ENCODE peak calls at places on chromosomes 6 and 20, in ten cellular contexts. F is HS-5; A is thoracic aorta; S is left lung; H is AG08396; N is NCI-H524; M is T-helper 9 cell; Z is GM13976; V is activated T-cell treated with anti-CD3 and anti-CD28 coated beads for 4 hours; I is naive thymus-derived CD8-positive, alpha-beta T cell. J is an unnamed sample.

GRCh38 chr6:106415920-106416319 is 55.4 kb downstream of the CRYBG1 start:
- DNase-seq in F (no peak), A (no peak), S (no peak), H (no peak), N (no peak), M (no peak), Z (no peak), V (no peak), I (no peak), J (no peak)

GRCh38 chr6:137080711-137081110 is 35.9 kb upstream of the IL20RA start:
- DNase-seq in F (no peak), A (no peak), S (no peak), H (no peak), N (no peak), M (no peak), Z (no peak), V (no peak), I (no peak), J (no peak)

GRCh38 chr6:99512033-99512432 is 3.2 kb downstream of the USP45 start:
- DNase-seq in F (no peak), A (no peak), S (no peak), H (no peak), N (no peak), M (no peak), Z (no peak), V (no peak), I (no peak), J (no peak)

GRCh38 chr6:87333591-87334181 is 4.6 kb upstream of the GJB7 start:
- DNase-seq in F (no peak), A (no peak), S (no peak), H (no peak), N (no peak), M (no peak), Z (no peak), V (no peak), I (peak; percentile 14), J (no peak)

GRCh38 chr6:14499804-14500203 is 382.2 kb downstream of the CD83 start:
- DNase-seq in F (peak; percentile 86), A (no peak), S (no peak), H (peak; percentile 80), N (peak; percentile 94), M (no peak), Z (no peak), V (no peak), I (no peak), J (peak; percentile 42)

GRCh38 chr6:43037706-43038105 is 15.9 kb downstream of the CUL7 start:
- DNase-seq in F (no peak), A (no peak), S (no peak), H (no peak), N (no peak), M (no peak), Z (no peak), V (no peak), I (no peak), J (no peak)

GRCh38 chr6:3228791-3229565 is 1.5 kb upstream of the TUBB2B start:
- DNase-seq in F (no peak), A (no peak), S (no peak), H (no peak), N (peak; percentile 69), M (peak; percentile 27), Z (peak; percentile 62), V (no peak), I (peak; percentile 62), J (no peak)

GRCh38 chr6:166691741-166692140 is 64.7 kb upstream of the RPS6KA2 start:
- DNase-seq in F (no peak), A (no peak), S (no peak), H (no peak), N (no peak), M (no peak), Z (no peak), V (no peak), I (no peak), J (no peak)

GRCh38 chr20:1440024-1440423 is 26.6 kb downstream of the NSFL1C start:
- DNase-seq in F (no peak), A (no peak), S (no peak), H (no peak), N (peak; percentile 25), M (no peak), Z (peak; percentile 30), V (no peak), I (peak; percentile 5), J (no peak)

GRCh38 chr20:18237682-18238081 is 50.6 kb upstream of the ZNF133 start:
- DNase-seq in F (no peak), A (no peak), S (no peak), H (no peak), N (no peak), M (no peak), Z (no peak), V (no peak), I (no peak), J (no peak)

GRCh38 chr20:38181971-38182370 is 16.9 kb upstream of the TGM2 start:
- DNase-seq in F (no peak), A (no peak), S (peak; percentile 3), H (no peak), N (no peak), M (no peak), Z (no peak), V (no peak), I (no peak), J (no peak)

GRCh38 chr6:30101939-30102700 is 10.8 kb downstream of the TRIM31 start:
- DNase-seq in F (peak; percentile 63), A (peak; percentile 36), S (peak; percentile 94), H (peak; percentile 96), N (peak; percentile 61), M (peak; percentile 55), Z (peak; percentile 88), V (peak; percentile 44), I (peak; percentile 8), J (peak; percentile 45)

GRCh38 chr6:90537027-90537426 is 49.8 kb downstream of the MAP3K7 start:
- DNase-seq in F (peak; percentile 47), A (no peak), S (no peak), H (no peak), N (no peak), M (no peak), Z (no peak), V (no peak), I (no peak), J (no peak)

GRCh38 chr6:143958839-143959399 is 49.1 kb downstream of the PLAGL1 start:
- DNase-seq in F (no peak), A (no peak), S (no peak), H (no peak), N (no peak), M (no peak), Z (no peak), V (no peak), I (no peak), J (no peak)

GRCh38 chr6:53044071-53044470 is 21.1 kb upstream of the FBXO9 start:
- DNase-seq in F (no peak), A (no peak), S (no peak), H (no peak), N (peak; percentile 50), M (no peak), Z (no peak), V (no peak), I (no peak), J (no peak)

GRCh38 chr6:54617730-54618129 is 228.8 kb upstream of the FAM83B start:
- DNase-seq in F (peak; percentile 48), A (no peak), S (no peak), H (peak; percentile 35), N (no peak), M (no peak), Z (no peak), V (no peak), I (no peak), J (no peak)

GRCh38 chr20:50281831-50282591 is 91.4 kb downstream of the CEBPB start:
- DNase-seq in F (no peak), A (no peak), S (no peak), H (no peak), N (no peak), M (no peak), Z (no peak), V (no peak), I (no peak), J (no peak)

GRCh38 chr6:4224082-4224978 is 89.0 kb upstream of the ECI2 start:
- DNase-seq in F (no peak), A (no peak), S (no peak), H (no peak), N (peak; percentile 82), M (no peak), Z (no peak), V (no peak), I (no peak), J (no peak)

GRCh38 chr6:11200356-11200755 is 32.1 kb downstream of the NEDD9 start:
- DNase-seq in F (no peak), A (no peak), S (no peak), H (no peak), N (no peak), M (no peak), Z (no peak), V (no peak), I (no peak), J (no peak)

GRCh38 chr20:34575756-34576155 is 17.2 kb downstream of the MAP1LC3A start:
- DNase-seq in F (no peak), A (no peak), S (no peak), H (no peak), N (no peak), M (no peak), Z (no peak), V (no peak), I (no peak), J (no peak)

GRCh38 chr6:82144852-82145332 is 102.7 kb downstream of the IBTK start:
- DNase-seq in F (peak; percentile 73), A (peak; percentile 53), S (peak; percentile 45), H (peak; percentile 65), N (no peak), M (no peak), Z (no peak), V (no peak), I (no peak), J (peak; percentile 2)

GRCh38 chr6:16244446-16244845 is 6.1 kb downstream of the GMPR start:
- DNase-seq in F (no peak), A (no peak), S (no peak), H (no peak), N (no peak), M (no peak), Z (no peak), V (no peak), I (no peak), J (no peak)

GRCh38 chr20:46672543-46673148 is 16.6 kb downstream of the TP53RK start:
- DNase-seq in F (no peak), A (no peak), S (no peak), H (no peak), N (no peak), M (no peak), Z (no peak), V (no peak), I (no peak), J (no peak)

GRCh38 chr6:14312497-14312896 is 194.9 kb downstream of the CD83 start:
- DNase-seq in F (no peak), A (no peak), S (no peak), H (no peak), N (no peak), M (no peak), Z (no peak), V (no peak), I (no peak), J (no peak)

GRCh38 chr20:11469795-11470495 is 447.7 kb upstream of the BTBD3 start:
- DNase-seq in F (no peak), A (no peak), S (no peak), H (no peak), N (no peak), M (no peak), Z (no peak), V (no peak), I (no peak), J (no peak)

GRCh38 chr6:111604259-111605099 is 1.2 kb downstream of the TRAF3IP2 start:
- DNase-seq in F (peak; percentile 53), A (peak; percentile 51), S (no peak), H (peak; percentile 31), N (no peak), M (no peak), Z (peak; percentile 32), V (no peak), I (no peak), J (no peak)

GRCh38 chr6:38715016-38715809 is at the start of gene DNAH8:
- DNase-seq in F (no peak), A (no peak), S (no peak), H (no peak), N (no peak), M (no peak), Z (peak; percentile 40), V (no peak), I (no peak), J (no peak)

GRCh38 chr6:44051516-44051915 is 75.7 kb downstream of the MRPL14 start:
- DNase-seq in F (no peak), A (no peak), S (no peak), H (peak; percentile 68), N (no peak), M (no peak), Z (no peak), V (no peak), I (no peak), J (no peak)

J was measured in DMS 273 treated with DMSO at 0.1 percent for 48 hours.